ENCODE peak calls at places on chromosomes 13 and 19, in four cellular contexts. I, S, Q and F are unnamed samples.

GRCh38 chr13:40639226-40639681 is 27.2 kb downstream of the FOXO1 start:
- DNase-seq in S (peak), Q (no peak), I (no peak), F (no peak)

GRCh38 chr13:32164622-32165268 is 133.2 kb downstream of the FRY start:
- DNase-seq in I (no peak), Q (peak), S (peak), F (peak)

GRCh38 chr13:102402292-102402691 is 444 bp upstream of the FGF14 start:
- DNase-seq in I (peak), S (peak), Q (peak), F (no peak)

GRCh38 chr13:110391273-110391672 is 84.2 kb downstream of the COL4A2 start:
- DNase-seq in Q (no peak), S (peak), I (no peak), F (no peak)

GRCh38 chr13:31946091-31946770 is 85.3 kb upstream of the FRY start:
- DNase-seq in S (peak), Q (no peak), I (no peak), F (no peak)

GRCh38 chr13:72696590-72696989 is 30.8 kb downstream of the MZT1 start:
- DNase-seq in Q (peak), S (peak), I (no peak), F (no peak)

GRCh38 chr13:22915442-22916082 is 265.2 kb upstream of the SGCG start:
- DNase-seq in I (peak), S (peak), Q (peak), F (no peak)

GRCh38 chr13:90956036-90956435 is 391.5 kb upstream of the MIR17HG start:
- DNase-seq in Q (no peak), I (no peak), S (no peak), F (no peak)

DNA sequence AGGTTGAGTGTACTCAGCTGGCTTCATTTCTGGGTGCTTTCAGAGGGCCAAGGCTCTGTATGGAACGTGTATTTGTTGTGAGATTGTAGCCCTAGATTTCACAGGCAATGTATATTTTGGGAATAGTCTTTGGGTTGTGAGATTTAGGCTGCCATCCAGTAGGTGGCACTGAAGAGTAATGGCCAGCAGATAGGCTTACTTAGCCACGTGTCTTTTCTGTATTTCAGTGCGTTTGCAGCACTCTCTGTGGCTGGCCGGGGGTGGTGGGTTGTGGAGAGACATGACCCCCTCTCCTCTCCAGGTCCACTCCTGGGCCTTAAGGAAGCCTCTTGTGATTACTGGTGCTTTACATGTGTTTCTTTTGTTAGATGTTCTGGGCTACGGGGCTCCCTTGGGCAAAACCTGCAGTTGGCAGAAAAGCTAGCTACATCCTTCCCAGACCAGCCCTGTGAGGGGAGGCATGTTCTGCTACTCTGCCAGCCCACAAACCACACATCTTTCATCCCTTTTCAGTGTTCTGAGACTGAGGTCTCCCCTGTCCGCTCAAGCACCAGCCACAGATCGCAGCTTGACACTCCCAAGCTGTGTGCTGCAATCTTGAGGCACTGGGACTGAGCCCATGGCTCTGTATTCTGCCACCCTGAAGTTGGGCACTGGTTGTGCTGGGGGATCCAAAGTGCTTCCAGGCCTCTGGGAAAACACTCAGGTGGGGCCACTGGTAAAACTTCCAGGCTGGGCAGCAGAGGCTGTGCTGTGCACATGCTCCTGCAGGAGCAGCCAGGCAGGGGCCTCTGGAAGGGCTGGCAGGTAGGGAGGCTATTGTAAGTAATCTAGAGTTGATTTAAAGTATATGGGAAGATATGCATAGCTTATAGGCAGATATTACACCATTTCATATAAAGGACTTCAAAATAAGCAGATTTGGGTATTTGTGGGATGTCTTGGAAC is 1096.8 kb upstream of the PCDH20 start:
- DNase-seq in Q (peak), S (peak), I (no peak), F (no peak)
- TF ChIP-seq CTCF in Q (peak), S (peak), I (no peak), F (peak)

DNA sequence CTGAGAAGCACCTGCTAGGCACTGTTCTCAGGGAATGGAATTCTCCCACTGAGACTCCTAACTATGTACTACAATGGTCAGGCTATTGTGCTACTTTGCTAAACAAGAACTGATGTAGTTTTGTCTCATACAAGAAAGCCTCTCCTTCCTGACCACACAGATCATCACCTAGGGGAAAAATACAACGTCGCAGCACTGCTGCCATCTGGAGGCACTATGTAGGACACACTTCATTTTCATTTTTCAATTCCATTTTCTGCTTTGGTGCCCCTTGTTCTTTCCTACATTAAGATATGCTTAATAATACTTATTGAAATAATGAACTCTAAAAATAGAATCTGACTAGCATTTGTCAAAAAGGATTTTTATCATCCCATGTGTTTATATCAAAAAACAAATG is 21.1 kb downstream of the PROSER1 start:
- DNase-seq in S (peak), Q (peak), I (no peak), F (no peak)
- TF ChIP-seq CTCF in S (peak), Q (peak), I (no peak), F (peak)

GRCh38 chr19:29285878-29286277 is 72.9 kb upstream of the UQCRFS1 start:
- DNase-seq in Q (no peak), S (no peak), I (no peak), F (peak)
- TF ChIP-seq CTCF in Q (no peak), S (no peak), I (no peak), F (no peak)

DNA sequence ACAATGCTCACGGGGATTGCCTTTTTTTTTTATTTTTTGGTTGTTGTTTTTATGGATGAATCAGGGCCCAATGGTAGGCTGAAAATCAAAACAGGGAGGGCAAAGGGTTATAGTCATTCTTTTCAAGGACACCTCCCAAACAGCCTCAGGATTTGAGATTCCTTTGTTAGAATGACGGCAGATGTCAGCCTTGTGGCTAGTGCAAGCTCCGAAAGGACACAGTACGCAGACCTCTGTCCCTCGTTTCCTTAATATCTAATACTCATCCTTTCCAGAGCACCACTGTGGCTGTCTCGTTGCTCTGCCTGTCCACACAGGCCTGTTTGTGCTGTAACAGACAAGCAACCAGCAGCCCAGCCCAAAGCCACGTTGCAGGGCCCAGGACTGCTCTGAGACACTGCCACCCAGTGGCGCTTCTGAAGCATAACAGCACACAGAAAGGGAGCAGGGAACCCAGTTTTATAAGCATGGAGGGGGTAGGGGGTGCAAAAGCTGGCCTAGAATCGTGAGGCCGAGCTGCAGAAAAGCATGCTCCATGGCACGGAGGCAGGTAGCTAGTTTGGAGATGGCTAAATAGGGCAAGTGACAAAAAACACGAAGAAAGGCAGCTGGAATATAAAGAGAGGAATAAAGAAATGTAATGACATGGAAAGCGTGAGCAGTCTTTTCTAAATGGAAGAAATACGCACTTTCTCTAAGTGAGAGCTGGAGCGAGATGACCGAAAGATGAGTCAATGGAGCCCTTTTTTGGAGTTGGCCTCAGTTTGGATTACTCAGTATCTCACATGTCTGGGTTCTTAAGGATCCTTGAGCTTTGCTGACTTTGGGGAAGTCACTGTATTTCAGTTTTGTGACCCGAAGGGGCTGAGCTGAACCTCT is 40.7 kb upstream of the MEDAG start:
- DNase-seq in I (peak), Q (peak), S (peak), F (peak)
- TF ChIP-seq CTCF in I (peak), Q (peak), S (peak), F (peak)

GRCh38 chr13:64877176-64877575 is 2353.0 kb downstream of the PCDH9 start:
- DNase-seq in Q (no peak), I (no peak), S (no peak), F (no peak)
- TF ChIP-seq CTCF in Q (no peak), I (no peak), S (no peak), F (no peak)

GRCh38 chr19:42292042-42292960 is 9.6 kb upstream of the PRR19 start:
- DNase-seq in Q (no peak), S (no peak), I (no peak), F (no peak)

GRCh38 chr19:42290136-42290522 is 11.8 kb upstream of the PRR19 start:
- DNase-seq in I (no peak), Q (no peak), S (no peak), F (no peak)

GRCh38 chr19:42291437-42291815 is 10.5 kb upstream of the PRR19 start:
- DNase-seq in Q (no peak), I (no peak), S (no peak), F (no peak)

GRCh38 chr19:42289556-42290041 is 12.3 kb upstream of the PRR19 start:
- DNase-seq in I (no peak), Q (no peak), S (no peak), F (no peak)

GRCh38 chr19:42290523-42291436 is 11.2 kb upstream of the PRR19 start:
- DNase-seq in I (peak), Q (peak), S (no peak), F (peak)
- TF ChIP-seq CTCF in I (peak), Q (peak), S (peak), F (peak)

GRCh38 chr13:48930933-48931332 is 44.8 kb upstream of the FNDC3A start:
- DNase-seq in S (no peak), I (no peak), Q (no peak), F (no peak)
- TF ChIP-seq CTCF in S (no peak), I (no peak), Q (no peak), F (no peak)

DNA sequence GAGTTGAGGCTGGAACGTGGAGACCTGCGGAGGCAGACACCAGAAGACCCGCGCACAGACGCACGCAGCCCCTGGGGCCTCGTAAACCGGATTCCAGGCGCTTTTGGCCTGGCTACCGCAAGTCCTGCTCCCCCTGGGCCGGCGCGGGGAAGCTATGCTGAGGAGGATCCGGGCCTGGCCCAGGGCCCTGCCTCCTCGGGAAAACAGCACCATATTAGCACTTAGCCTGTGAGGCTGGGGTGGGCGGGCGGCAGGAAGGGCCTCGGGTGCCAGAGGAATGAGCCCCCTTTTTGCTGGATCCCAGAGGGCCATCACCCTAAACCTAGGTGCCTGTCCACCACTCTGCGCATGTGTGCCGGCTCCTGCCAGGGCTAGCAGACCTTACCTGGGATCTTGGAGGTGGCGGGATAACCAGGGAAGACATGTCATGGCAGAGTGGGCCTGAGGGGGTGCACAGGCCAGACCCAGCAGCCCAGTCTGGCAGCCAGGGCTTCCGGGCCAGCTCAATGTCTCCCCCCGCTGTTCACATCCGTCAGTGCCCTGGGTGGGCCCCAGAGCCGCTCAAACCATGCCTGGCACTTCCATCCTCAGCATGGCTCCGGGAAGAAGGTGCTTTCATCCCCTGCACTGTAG is 7.3 kb downstream of the ELOF1 start:
- DNase-seq in S (no peak), I (no peak), Q (no peak), F (no peak)
- TF ChIP-seq CTCF in S (peak), I (no peak), Q (peak), F (no peak)

GRCh38 chr13:36476661-36477060 is 44.4 kb downstream of the CCNA1 start:
- DNase-seq in S (no peak), Q (no peak), I (no peak), F (no peak)
- TF ChIP-seq CTCF in S (no peak), Q (no peak), I (no peak), F (no peak)